ENCODE peak calls at places on chromosomes 7 and 10, in six cellular contexts. J, K, A, P, T and Z are unnamed samples.

GRCh38 chr7:123410273-123410928 is 124.0 kb downstream of the IQUB start:
- DNase-seq in J (no peak), K (peak; percentile 90), A (no peak), P (no peak), T (no peak), Z (no peak)

GRCh38 chr7:89761173-89761572 is 393.1 kb upstream of the STEAP1 start:
- DNase-seq in J (no peak), K (no peak), A (no peak), P (no peak), T (no peak), Z (no peak)

GRCh38 chr10:113273151-113273876 is 279.5 kb upstream of the HABP2 start:
- DNase-seq in J (no peak), K (peak; percentile 24), A (no peak), P (no peak), T (peak; percentile 53), Z (peak; percentile 22)

GRCh38 chr10:97792058-97792721 is 20.4 kb upstream of the SFRP5 start:
- DNase-seq in J (peak; percentile 56), K (peak; percentile 62), A (peak; percentile 73), P (peak; percentile 65), T (peak; percentile 82), Z (peak; percentile 68)

GRCh38 chr10:13195016-13195415 is 33.7 kb downstream of the MCM10 start:
- DNase-seq in J (no peak), K (no peak), A (no peak), P (no peak), T (no peak), Z (no peak)

GRCh38 chr10:112778579-112778978 is 171.5 kb upstream of the TCF7L2 start:
- DNase-seq in J (no peak), K (peak; percentile 16), A (no peak), P (no peak), T (no peak), Z (no peak)

GRCh38 chr7:71132521-71133231 is 732 bp downstream of the GALNT17 start:
- DNase-seq in J (no peak), K (no peak), A (peak; percentile 20), P (no peak), T (no peak), Z (peak; percentile 20)

GRCh38 chr7:122143376-122143750 is 686 bp downstream of the AASS start:
- DNase-seq in J (no peak), K (peak; percentile 32), A (peak; percentile 15), P (no peak), T (peak; percentile 45), Z (peak; percentile 37)

GRCh38 chr7:51324206-51324884 is 7.7 kb upstream of the COBL start:
- DNase-seq in J (peak; percentile 59), K (peak; percentile 14), A (no peak), P (no peak), T (no peak), Z (no peak)

GRCh38 chr10:43702213-43702935 is 53.7 kb upstream of the ZNF32 start:
- DNase-seq in J (no peak), K (no peak), A (no peak), P (no peak), T (no peak), Z (no peak)

GRCh38 chr7:47474937-47475879 is 106.7 kb downstream of the TNS3 start:
- DNase-seq in J (peak; percentile 90), K (peak; percentile 92), A (peak; percentile 39), P (no peak), T (peak; percentile 95), Z (no peak)

GRCh38 chr7:12570529-12571461 is at the start of gene SCIN:
- DNase-seq in J (no peak), K (peak; percentile 11), A (no peak), P (peak; percentile 5), T (peak; percentile 54), Z (peak; percentile 22)

GRCh38 chr7:142992427-142992826 is 30.3 kb upstream of the KEL start:
- DNase-seq in J (no peak), K (peak; percentile 25), A (no peak), P (no peak), T (no peak), Z (no peak)

GRCh38 chr7:151254851-151255250 is 6.4 kb upstream of the SMARCD3 start:
- DNase-seq in J (no peak), K (no peak), A (no peak), P (no peak), T (peak; percentile 26), Z (no peak)

GRCh38 chr7:130960208-130960988 is 226.4 kb upstream of the KLF14 start:
- DNase-seq in J (no peak), K (peak; percentile 97), A (no peak), P (no peak), T (no peak), Z (no peak)

GRCh38 chr10:62581351-62581750 is 207.2 kb downstream of the ZNF365 start:
- DNase-seq in J (no peak), K (no peak), A (no peak), P (no peak), T (peak; percentile 48), Z (no peak)

GRCh38 chr10:83539528-83540308 is 599.6 kb upstream of the GHITM start:
- DNase-seq in J (no peak), K (peak; percentile 77), A (no peak), P (no peak), T (peak; percentile 83), Z (no peak)

GRCh38 chr10:112360308-112361270 is 13.3 kb upstream of the ACSL5 start:
- DNase-seq in J (peak; percentile 78), K (peak; percentile 80), A (no peak), P (no peak), T (no peak), Z (no peak)

GRCh38 chr10:103781329-103782061 is 73.9 kb downstream of the SH3PXD2A start:
- DNase-seq in J (no peak), K (peak; percentile 68), A (no peak), P (no peak), T (peak; percentile 34), Z (no peak)

GRCh38 chr10:97542169-97543024 is 30.2 kb upstream of the ANKRD2 start:
- DNase-seq in J (peak; percentile 74), K (peak; percentile 98), A (no peak), P (no peak), T (peak; percentile 83), Z (no peak)

GRCh38 chr10:124342821-124343170 is 75.9 kb downstream of the OAT start:
- DNase-seq in J (no peak), K (no peak), A (no peak), P (no peak), T (no peak), Z (no peak)

GRCh38 chr7:89002942-89003618 is 207.5 kb upstream of the TEX47 start:
- DNase-seq in J (no peak), K (peak; percentile 3), A (no peak), P (no peak), T (no peak), Z (no peak)

GRCh38 chr10:93596539-93596938 is 4.5 kb downstream of the RBP4 start:
- DNase-seq in J (no peak), K (no peak), A (no peak), P (no peak), T (no peak), Z (no peak)

GRCh38 chr7:88664630-88665233 is 94.8 kb upstream of the ZNF804B start:
- DNase-seq in J (no peak), K (peak; percentile 39), A (no peak), P (no peak), T (no peak), Z (no peak)

GRCh38 chr7:12754179-12754578 is 66.7 kb downstream of the ARL4A start:
- DNase-seq in J (no peak), K (no peak), A (no peak), P (no peak), T (no peak), Z (no peak)

GRCh38 chr7:112361154-112361553 is 89.1 kb upstream of the IFRD1 start:
- DNase-seq in J (peak; percentile 67), K (no peak), A (no peak), P (no peak), T (no peak), Z (no peak)

GRCh38 chr7:557556-557877 is 37.9 kb upstream of the PDGFA start:
- DNase-seq in J (no peak), K (peak; percentile 22), A (no peak), P (no peak), T (no peak), Z (no peak)

GRCh38 chr7:44081266-44081748 is 1.0 kb downstream of the POLM start:
- DNase-seq in J (no peak), K (no peak), A (no peak), P (no peak), T (peak; percentile 37), Z (no peak)

GRCh38 chr10:124648738-124649137 is 95.4 kb downstream of the FAM53B start:
- DNase-seq in J (no peak), K (peak; percentile 89), A (no peak), P (peak; percentile 43), T (peak; percentile 92), Z (no peak)

GRCh38 chr10:97475936-97476594 is 22.2 kb downstream of the MMS19 start:
- DNase-seq in J (no peak), K (peak; percentile 89), A (no peak), P (no peak), T (no peak), Z (no peak)

GRCh38 chr10:33235271-33235884 is 99.1 kb downstream of the NRP1 start:
- DNase-seq in J (no peak), K (no peak), A (no peak), P (no peak), T (no peak), Z (no peak)

GRCh38 chr7:127393370-127394058 is 1.0 kb upstream of the ZNF800 start:
- DNase-seq in J (no peak), K (peak; percentile 20), A (no peak), P (no peak), T (peak; percentile 50), Z (no peak)

GRCh38 chr10:95814011-95814727 is 58.2 kb downstream of the ENTPD1 start:
- DNase-seq in J (no peak), K (peak; percentile 94), A (no peak), P (no peak), T (no peak), Z (peak; percentile 15)

GRCh38 chr7:68978710-68979109 is 619.6 kb upstream of the AUTS2 start:
- DNase-seq in J (no peak), K (no peak), A (no peak), P (no peak), T (no peak), Z (no peak)

GRCh38 chr7:68980011-68980410 is 618.3 kb upstream of the AUTS2 start:
- DNase-seq in J (no peak), K (peak; percentile 13), A (no peak), P (no peak), T (no peak), Z (no peak)

GRCh38 chr7:68984331-68984730 is 613.9 kb upstream of the AUTS2 start:
- DNase-seq in J (no peak), K (no peak), A (no peak), P (no peak), T (no peak), Z (no peak)
- TF ChIP-seq CTCF in J (no peak), K (no peak), A (no peak), P (no peak), T (no peak), Z (no peak)

GRCh38 chr10:99698504-99699080 is 33.3 kb downstream of the COX15 start:
- DNase-seq in J (no peak), K (peak; percentile 8), A (no peak), P (no peak), T (no peak), Z (no peak)
- TF ChIP-seq CTCF in J (no peak), K (no peak), A (peak; percentile 17), P (peak; percentile 15), T (no peak), Z (peak; percentile 19)

GRCh38 chr10:128875955-128876354 is 591.1 kb upstream of the MGMT start:
- DNase-seq in J (no peak), K (peak; percentile 79), A (no peak), P (no peak), T (peak; percentile 64), Z (no peak)
- TF ChIP-seq CTCF in J (no peak), K (no peak), A (no peak), P (no peak), T (no peak), Z (no peak)

GRCh38 chr7:9608560-9608959 is 1175.2 kb downstream of the NXPH1 start:
- DNase-seq in J (no peak), K (no peak), A (no peak), P (no peak), T (no peak), Z (no peak)
- TF ChIP-seq CTCF in J (no peak), K (no peak), A (no peak), P (no peak), T (no peak), Z (no peak)